ENCODE peak calls at places on chromosomes 5 and 9, in eight cellular contexts. R is neural crest cell, G is GM13976, Q is PC-9, S is heart right ventricle, E is coronary artery, J is MCF 10A, V is epithelial cell of esophagus. O is an unnamed sample.

GRCh38 chr9:106632621-106633020 is 230.3 kb upstream of the ZNF462 start:
- DNase-seq in V (peak), Q (no peak), E (no peak), G (no peak), J (peak), S (no peak), R (no peak), O (no peak)

GRCh38 chr5:91207248-91207647 is 175.9 kb downstream of the ARRDC3 start:
- DNase-seq in Q (no peak), V (no peak), R (no peak), J (no peak), G (no peak), S (no peak), E (no peak), O (no peak)

GRCh38 chr5:61409568-61409967 is 77.5 kb downstream of the ZSWIM6 start:
- DNase-seq in E (no peak), J (peak), Q (peak), G (no peak), S (no peak), R (no peak), V (peak), O (no peak)

GRCh38 chr5:36495638-36496010 is 110.8 kb upstream of the SLC1A3 start:
- DNase-seq in V (no peak), E (no peak), S (no peak), J (no peak), R (no peak), Q (no peak), G (no peak), O (no peak)

GRCh38 chr9:111013250-111013649 is 25.0 kb downstream of the LPAR1 start:
- DNase-seq in E (no peak), J (no peak), V (no peak), Q (no peak), R (no peak), S (no peak), G (no peak), O (no peak)

GRCh38 chr9:115992834-115993233 is 160.8 kb upstream of the PAPPA start:
- DNase-seq in J (peak), G (no peak), Q (no peak), E (no peak), V (peak), R (no peak), S (no peak), O (no peak)

GRCh38 chr9:83304686-83305085 is 233.5 kb downstream of the FRMD3 start:
- DNase-seq in R (no peak), Q (no peak), E (peak), J (peak), V (no peak), G (no peak), S (peak), O (no peak)

GRCh38 chr5:94793113-94793815 is 174.8 kb downstream of the SLF1 start:
- DNase-seq in R (no peak), J (no peak), G (peak), E (no peak), Q (no peak), S (no peak), V (no peak), O (no peak)

GRCh38 chr5:151023651-151024050 is 3.3 kb downstream of the GPX3 start:
- DNase-seq in R (no peak), J (peak), V (peak), S (peak), Q (peak), G (no peak), E (peak), O (no peak)

GRCh38 chr5:84274585-84275468 is 109.9 kb downstream of the EDIL3 start:
- DNase-seq in Q (peak), J (peak), E (no peak), R (peak), G (peak), S (peak), V (peak), O (no peak)

GRCh38 chr9:70601000-70601929 is 186.8 kb upstream of the KLF9 start:
- DNase-seq in R (no peak), E (peak), J (peak), Q (peak), S (peak), G (no peak), V (peak), O (no peak)

GRCh38 chr9:32571969-32572899 is 725 bp downstream of the NDUFB6 start:
- DNase-seq in S (peak), E (no peak), V (peak), Q (peak), G (peak), J (peak), R (peak), O (peak)

GRCh38 chr9:89278997-89279739 is 31.8 kb upstream of the CKS2 start:
- DNase-seq in G (peak), J (peak), R (peak), E (no peak), S (peak), V (peak), Q (no peak), O (no peak)

GRCh38 chr5:142888469-142889085 is 118.4 kb downstream of the ARHGAP26 start:
- DNase-seq in J (peak), Q (peak), G (peak), E (no peak), V (peak), R (peak), S (peak), O (no peak)

GRCh38 chr5:180401236-180401907 is 48.2 kb upstream of the GFPT2 start:
- DNase-seq in G (no peak), J (peak), S (no peak), Q (no peak), V (no peak), R (no peak), E (no peak), O (no peak)

GRCh38 chr5:40929049-40929448 is 19.8 kb downstream of the C7 start:
- DNase-seq in J (no peak), R (no peak), S (no peak), G (no peak), E (no peak), Q (no peak), V (no peak), O (no peak)

GRCh38 chr5:143741418-143741817 is 70.5 kb upstream of the HMHB1 start:
- DNase-seq in S (no peak), R (no peak), J (no peak), V (no peak), Q (no peak), E (no peak), G (no peak), O (no peak)

GRCh38 chr5:29516224-29516623 is 1677.3 kb upstream of the CDH6 start:
- DNase-seq in G (no peak), V (no peak), J (no peak), S (no peak), Q (no peak), R (no peak), E (no peak), O (no peak)

GRCh38 chr5:56696900-56697299 is 118.4 kb upstream of the MAP3K1 start:
- DNase-seq in S (peak), V (no peak), E (no peak), R (no peak), J (peak), G (no peak), Q (no peak), O (no peak)

GRCh38 chr5:59328801-59329296 is 564.7 kb downstream of the PDE4D start:
- DNase-seq in Q (no peak), J (peak), V (no peak), S (no peak), R (no peak), E (no peak), G (no peak), O (no peak)

GRCh38 chr5:179438041-179438441 is 92.8 kb upstream of the ADAMTS2 start:
- DNase-seq in V (no peak), S (no peak), G (no peak), J (no peak), Q (no peak), R (no peak), E (no peak), O (no peak)

GRCh38 chr5:164324239-164324638 is 818.8 kb downstream of the MAT2B start:
- DNase-seq in J (no peak), E (no peak), V (no peak), G (no peak), R (no peak), S (no peak), Q (no peak), O (no peak)

GRCh38 chr5:164326219-164326618 is 820.8 kb downstream of the MAT2B start:
- DNase-seq in J (no peak), S (no peak), G (no peak), Q (no peak), V (no peak), R (no peak), E (no peak), O (no peak)
- TF ChIP-seq CTCF in J (no peak), S (no peak), G (no peak), Q (peak), V (peak), R (peak), E (no peak), O (no peak)

GRCh38 chr9:123399803-123400378 is 43.9 kb downstream of the CRB2 start:
- DNase-seq in J (no peak), S (no peak), R (peak), E (no peak), Q (no peak), V (no peak), G (peak), O (no peak)
- TF ChIP-seq CTCF in J (peak), S (peak), R (peak), E (no peak), Q (peak), V (peak), G (peak), O (peak)

GRCh38 chr5:156892223-156892622 is 42.1 kb downstream of the PPP1R2B start:
- DNase-seq in G (no peak), Q (no peak), R (no peak), S (no peak), J (no peak), E (no peak), V (no peak), O (no peak)
- TF ChIP-seq CTCF in G (no peak), Q (no peak), R (no peak), S (no peak), J (no peak), E (no peak), V (no peak), O (no peak)

DNA sequence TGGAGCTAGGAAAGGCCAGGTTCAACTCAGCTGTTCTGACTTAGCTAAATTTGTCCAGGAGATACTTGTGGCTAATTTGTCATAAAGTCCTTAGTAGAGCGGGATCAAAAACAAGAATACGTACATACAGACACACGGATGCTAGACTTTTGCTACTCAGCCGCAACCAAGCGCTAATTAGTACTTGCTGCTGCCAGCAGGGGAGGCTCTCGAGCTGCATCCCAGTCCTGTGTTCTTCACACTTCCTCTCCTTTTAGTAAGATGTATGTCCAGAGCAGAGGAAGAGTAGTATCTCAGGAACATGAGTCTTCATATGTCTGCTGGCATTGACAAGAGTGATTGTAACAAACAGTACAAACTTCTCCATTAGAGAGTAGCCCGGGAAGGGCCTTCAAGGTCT is 58.3 kb downstream of the CYFIP2 start:
- DNase-seq in Q (no peak), G (no peak), J (no peak), S (no peak), E (no peak), V (no peak), R (no peak), O (no peak)
- TF ChIP-seq CTCF in Q (peak), G (peak), J (peak), S (no peak), E (no peak), V (peak), R (peak), O (no peak)